ENCODE peak calls at places on chromosomes 12 and 14, in ten cellular contexts. L is activated T-cell treated with anti-CD3 and anti-CD28 coated beads, Interleukin-2, amount 50 U/mL, for 72 hours; I is pancreas; X is NCI-H2081; T is T-cell; B is RWPE1; D is aorta; G is KG1; E is activated CD4-positive, alpha-beta T cell treated with anti-CD3 and anti-CD28 coated beads, Interleukin-2, amount 50 U/mL, for 4 hours; H is CD8-positive, alpha-beta T cell. Q is an unnamed sample.

GRCh38 chr12:50825372-50825838 is 17.3 kb upstream of the TMPRSS12 start:
- DNase-seq in I (no peak), E (no peak), X (peak), B (peak), T (no peak), G (peak), D (no peak), L (no peak), H (no peak), Q (no peak)

GRCh38 chr12:117514016-117514415 is 152.6 kb upstream of the NOS1 start:
- DNase-seq in G (no peak), E (no peak), L (no peak), B (no peak), I (no peak), H (no peak), T (no peak), D (no peak), X (peak), Q (peak)

GRCh38 chr12:1660304-1661187 is 30.3 kb upstream of the ADIPOR2 start:
- DNase-seq in G (no peak), L (peak), D (no peak), T (peak), I (peak), X (no peak), B (peak), E (peak), H (peak), Q (no peak)

GRCh38 chr12:56590237-56590830 is 39.8 kb downstream of the BAZ2A start:
- DNase-seq in T (no peak), D (no peak), H (no peak), X (no peak), L (peak), B (no peak), I (no peak), E (no peak), G (no peak), Q (no peak)

GRCh38 chr12:60066655-60067054 is 470.8 kb downstream of the SLC16A7 start:
- DNase-seq in B (no peak), H (no peak), X (no peak), I (no peak), D (no peak), T (no peak), L (no peak), E (no peak), G (no peak), Q (no peak)

GRCh38 chr14:90820958-90821357 is 4.7 kb upstream of the TTC7B start:
- DNase-seq in H (peak), E (peak), G (peak), X (no peak), L (peak), D (no peak), T (peak), B (peak), I (no peak), Q (no peak)

GRCh38 chr12:103586132-103586531 is 941 bp upstream of the STAB2 start:
- DNase-seq in L (no peak), G (no peak), I (no peak), T (no peak), E (no peak), X (no peak), D (no peak), B (no peak), H (no peak), Q (no peak)

GRCh38 chr12:41972196-41972994 is 172.3 kb downstream of the GXYLT1 start:
- DNase-seq in X (no peak), L (no peak), E (no peak), B (no peak), H (no peak), D (no peak), T (no peak), G (no peak), I (no peak), Q (no peak)

GRCh38 chr14:38150075-38150474 is 57.6 kb upstream of the SSTR1 start:
- DNase-seq in B (no peak), E (no peak), I (no peak), T (no peak), D (no peak), X (no peak), L (no peak), G (no peak), H (no peak), Q (no peak)

GRCh38 chr12:107574691-107575090 is 110.9 kb upstream of the PWP1 start:
- DNase-seq in E (no peak), G (no peak), I (no peak), T (no peak), B (no peak), X (no peak), H (no peak), D (no peak), L (no peak), Q (no peak)